ENCODE peak calls at places on chromosome 7, in ten cellular contexts. X, P, Y, S, Z, I, O, E, R and G are unnamed samples.

GRCh38 chr7:116098175-116098574 is 67.6 kb upstream of the TFEC start:
- DNase-seq in P (no peak), Z (no peak), X (no peak), E (no peak), S (no peak), I (no peak), Y (no peak), O (no peak), R (no peak), G (no peak)

GRCh38 chr7:50718311-50718710 is 64.4 kb downstream of the GRB10 start:
- DNase-seq in R (no peak), Z (no peak), O (no peak), E (no peak), I (no peak), P (no peak), X (no peak), S (no peak), Y (no peak), G (no peak)

GRCh38 chr7:99792983-99793382 is 9.0 kb upstream of the CYP3A4 start:
- DNase-seq in Y (no peak), I (no peak), X (no peak), P (no peak), Z (no peak), O (no peak), S (no peak), R (no peak), E (no peak), G (no peak)

GRCh38 chr7:123190109-123190831 is 9.5 kb downstream of the SLC13A1 start:
- DNase-seq in I (no peak), O (no peak), P (no peak), Z (no peak), X (no peak), Y (no peak), E (no peak), S (no peak), R (no peak), G (no peak)

GRCh38 chr7:157800281-157800680 is 463.5 kb downstream of the DNAJB6 start:
- DNase-seq in S (no peak), E (no peak), Z (no peak), I (no peak), O (no peak), X (no peak), Y (no peak), P (no peak), R (no peak), G (no peak)

GRCh38 chr7:49579408-49579807 is 194.0 kb upstream of the VWC2 start:
- DNase-seq in R (no peak), Y (no peak), X (no peak), I (no peak), E (no peak), S (no peak), P (no peak), Z (no peak), O (no peak), G (no peak)

GRCh38 chr7:2008101-2008935 is 224.4 kb downstream of the MAD1L1 start:
- DNase-seq in I (no peak), X (no peak), R (no peak), E (no peak), Z (no peak), P (no peak), O (peak; percentile 10), S (no peak), Y (peak; percentile 36), G (no peak)

GRCh38 chr7:7739718-7740355 is 21.4 kb upstream of the RPA3 start:
- DNase-seq in P (no peak), X (no peak), Z (no peak), I (no peak), Y (no peak), O (no peak), E (no peak), S (no peak), R (no peak), G (no peak)

GRCh38 chr7:73742753-73743641 is 4.4 kb upstream of the ABHD11 start:
- DNase-seq in X (no peak), I (no peak), O (no peak), Y (peak; percentile 96), R (peak; percentile 97), Z (no peak), P (no peak), E (peak; percentile 96), S (peak; percentile 99), G (no peak)

GRCh38 chr7:69635572-69636190 is 37.4 kb downstream of the AUTS2 start:
- DNase-seq in Z (no peak), P (no peak), Y (no peak), I (no peak), O (no peak), S (no peak), X (no peak), R (no peak), E (no peak), G (no peak)

GRCh38 chr7:44740040-44740439 is 8.6 kb upstream of the ZMIZ2 start:
- DNase-seq in Z (no peak), Y (no peak), I (no peak), S (no peak), E (no peak), R (no peak), P (no peak), O (no peak), X (no peak), G (no peak)

GRCh38 chr7:107180378-107180777 is 11.6 kb downstream of the HBP1 start:
- DNase-seq in O (no peak), R (peak; percentile 56), P (no peak), I (peak; percentile 16), E (peak; percentile 50), X (no peak), Z (peak; percentile 91), S (peak; percentile 69), Y (no peak), G (no peak)

GRCh38 chr7:123936388-123936787 is 11.3 kb downstream of the SPAM1 start:
- DNase-seq in E (no peak), Y (no peak), R (no peak), I (no peak), X (no peak), P (no peak), S (no peak), O (no peak), Z (no peak), G (no peak)

GRCh38 chr7:36726806-36727503 is 2.7 kb upstream of the AOAH start:
- DNase-seq in X (no peak), O (no peak), Z (no peak), Y (no peak), R (no peak), I (no peak), E (no peak), S (no peak), P (no peak), G (no peak)

GRCh38 chr7:88686468-88687229 is 72.9 kb upstream of the ZNF804B start:
- DNase-seq in Z (no peak), Y (no peak), S (no peak), P (no peak), O (no peak), E (no peak), I (no peak), X (no peak), R (no peak), G (no peak)

GRCh38 chr7:129829677-129830631 is 122.8 kb downstream of the UBE2H start:
- DNase-seq in E (peak; percentile 71), Y (peak; percentile 58), O (peak; percentile 60), S (peak; percentile 60), R (peak; percentile 65), I (peak; percentile 58), P (no peak), Z (peak; percentile 89), X (no peak), G (peak; percentile 62)

GRCh38 chr7:123846217-123846891 is 1.4 kb downstream of the HYAL4 start:
- DNase-seq in O (peak; percentile 28), E (no peak), I (no peak), X (no peak), R (no peak), S (no peak), P (no peak), Y (no peak), Z (peak; percentile 88), G (no peak)

DNA sequence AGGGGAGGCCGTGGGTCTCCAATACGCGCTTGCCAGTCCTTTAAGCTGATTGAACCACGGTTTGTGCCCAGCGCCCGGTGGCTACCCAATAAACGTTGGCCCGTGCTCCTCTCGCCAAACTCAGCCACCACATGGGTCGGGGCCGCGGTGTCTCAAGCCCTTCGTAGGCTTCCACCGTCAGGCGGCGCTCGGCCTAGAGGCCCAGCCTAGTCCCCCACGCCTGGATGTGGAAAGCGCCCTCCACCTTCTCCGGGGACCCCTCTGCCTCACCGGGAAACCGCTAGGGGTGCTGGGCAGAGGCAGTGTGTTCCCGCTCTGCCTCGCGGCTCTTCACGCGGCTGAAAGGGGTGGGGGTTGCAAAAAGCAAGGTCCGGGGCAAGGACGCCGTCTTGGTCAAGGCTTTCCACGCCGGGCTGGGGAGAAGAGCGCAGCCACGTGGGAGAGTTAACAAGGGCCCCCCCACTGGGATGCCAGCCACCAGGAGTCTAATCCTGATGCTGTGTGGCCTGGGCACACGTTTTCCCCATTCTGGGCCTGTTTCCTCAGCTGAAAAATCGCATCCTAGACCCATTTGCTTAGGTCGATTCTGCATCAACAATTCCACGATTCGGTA is 29.8 kb downstream of the LEP start:
- DNase-seq in X (no peak), S (no peak), Y (no peak), Z (peak; percentile 43), O (no peak), P (no peak), I (no peak), E (no peak), R (no peak), G (peak; percentile 20)
- TF ChIP-seq CTCF in X (no peak), S (no peak), Y (no peak), Z (peak; percentile 53), O (no peak), P (no peak), I (no peak), E (no peak), R (no peak), G (peak; percentile 16)

GRCh38 chr7:26193432-26194206 is 6.9 kb downstream of the HNRNPA2B1 start:
- DNase-seq in I (no peak), Y (no peak), S (no peak), Z (no peak), E (no peak), X (no peak), P (no peak), R (no peak), O (no peak), G (no peak)
- H3K4me1 ChIP-seq in I (peaks cover 84% of the 10 kb centered on the region), Y (peaks cover 64% of the 10 kb centered on the region), S (peaks cover 22% of the 10 kb centered on the region), Z (peaks cover 10% of the 10 kb centered on the region), E (peaks cover 54% of the 10 kb centered on the region), X (peaks cover 56% of the 10 kb centered on the region), P (peaks cover 51% of the 10 kb centered on the region), R (peaks cover 42% of the 10 kb centered on the region), O (peaks cover 70% of the 10 kb centered on the region), G (peaks cover 72% of the 10 kb centered on the region)

DNA sequence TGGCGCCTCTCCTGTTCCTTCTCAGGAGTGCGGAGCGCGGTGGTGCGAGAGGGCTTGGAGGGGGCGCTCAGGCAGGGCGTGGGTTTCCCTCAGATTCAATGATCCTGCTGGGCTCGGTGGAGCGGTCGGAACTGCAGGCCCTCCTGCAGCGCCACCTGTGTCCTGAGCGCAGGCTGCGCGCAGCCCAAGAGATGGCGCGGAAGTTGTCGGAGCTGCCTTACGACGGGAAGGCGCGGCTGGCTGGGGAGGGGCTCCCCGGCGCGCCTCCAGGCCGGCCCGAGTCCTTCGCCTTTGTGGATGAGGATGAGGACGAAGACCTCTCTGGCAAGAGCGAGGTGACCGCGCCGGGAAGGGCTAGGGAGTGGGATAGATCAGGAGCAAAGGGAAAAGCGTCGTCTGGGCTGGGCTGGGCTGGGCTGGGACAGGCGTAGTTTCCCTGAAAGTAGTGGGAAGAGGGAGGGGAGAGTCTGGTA is 17.0 kb downstream of the FAM131B start:
- DNase-seq in O (peak; percentile 30), X (no peak), Y (peak; percentile 75), E (peak; percentile 68), I (peak; percentile 82), S (peak; percentile 64), Z (peak; percentile 37), P (no peak), R (peak; percentile 70), G (peak; percentile 48)
- TF ChIP-seq CTCF in O (no peak), X (peak; percentile 30), Y (peak; percentile 54), E (no peak), I (peak; percentile 64), S (peak; percentile 65), Z (peak; percentile 54), P (peak; percentile 48), R (peak; percentile 52), G (peak; percentile 56)

GRCh38 chr7:135913404-135913803 is 63.8 kb downstream of the MTPN start:
- DNase-seq in E (no peak), I (no peak), X (no peak), P (no peak), R (no peak), S (no peak), Y (no peak), O (no peak), Z (no peak), G (no peak)
- H3K4me1 ChIP-seq in E (no peaks in the 10 kb centered on the region), I (no peaks in the 10 kb centered on the region), X (no peaks in the 10 kb centered on the region), P (no peaks in the 10 kb centered on the region), R (no peaks in the 10 kb centered on the region), S (no peaks in the 10 kb centered on the region), Y (no peaks in the 10 kb centered on the region), O (no peaks in the 10 kb centered on the region), Z (peaks cover 28% of the 10 kb centered on the region), G (no peaks in the 10 kb centered on the region)